ENCODE peak calls at places on chromosomes 13 and 19, in ten cellular contexts. One of them, this sample, is unnamed.

GRCh38 chr13:86402500-86402899 is 603.3 kb upstream of the SLITRK6 start:
- DNase-seq in upper lobe of right lung: no peak
- DNase-seq in PC-3: no peak
- DNase-seq in left ventricle myocardium inferior: no peak
- DNase-seq in CD4-positive, alpha-beta memory T cell: no peak
- DNase-seq in activated naive CD4-positive, alpha-beta T cell treated with anti-CD3 and anti-CD28 coated beads, Interleukin-2, amount 10 ng/mL, durations not matched to agents 7 days and 5 days: no peak
- DNase-seq in lower lobe of right lung: no peak
- DNase-seq in stimulated activated CD4-positive, alpha-beta T cell treated with anti-CD3 and anti-CD28 coated beads, TNF-alpha, amount 100 ng/mL, for 1 hour: no peak
- DNase-seq in effector CD4-positive, alpha-beta T cell: no peak
- DNase-seq in glomerular endothelial cell: no peak
- DNase-seq in this sample: no peak

GRCh38 chr19:6164906-6165531 is 29.6 kb downstream of the ACSBG2 start:
- DNase-seq in upper lobe of right lung: no peak
- DNase-seq in PC-3: peak; percentile 22
- DNase-seq in left ventricle myocardium inferior: no peak
- DNase-seq in CD4-positive, alpha-beta memory T cell: no peak
- DNase-seq in activated naive CD4-positive, alpha-beta T cell treated with anti-CD3 and anti-CD28 coated beads, Interleukin-2, amount 10 ng/mL, durations not matched to agents 7 days and 5 days: no peak
- DNase-seq in lower lobe of right lung: no peak
- DNase-seq in stimulated activated CD4-positive, alpha-beta T cell treated with anti-CD3 and anti-CD28 coated beads, TNF-alpha, amount 100 ng/mL, for 1 hour: no peak
- DNase-seq in effector CD4-positive, alpha-beta T cell: no peak
- DNase-seq in glomerular endothelial cell: no peak
- DNase-seq in this sample: no peak

GRCh38 chr19:42279902-42280760 is 11.1 kb downstream of the CIC start:
- DNase-seq in upper lobe of right lung: peak; percentile 93
- DNase-seq in PC-3: no peak
- DNase-seq in left ventricle myocardium inferior: peak; percentile 94
- DNase-seq in CD4-positive, alpha-beta memory T cell: peak; percentile 82
- DNase-seq in activated naive CD4-positive, alpha-beta T cell treated with anti-CD3 and anti-CD28 coated beads, Interleukin-2, amount 10 ng/mL, durations not matched to agents 7 days and 5 days: peak; percentile 92
- DNase-seq in lower lobe of right lung: peak; percentile 89
- DNase-seq in stimulated activated CD4-positive, alpha-beta T cell treated with anti-CD3 and anti-CD28 coated beads, TNF-alpha, amount 100 ng/mL, for 1 hour: peak; percentile 73
- DNase-seq in effector CD4-positive, alpha-beta T cell: peak; percentile 83
- DNase-seq in glomerular endothelial cell: no peak
- DNase-seq in this sample: peak; percentile 84

GRCh38 chr19:37980419-37980975 is 73.5 kb downstream of the SIPA1L3 start:
- DNase-seq in upper lobe of right lung: peak; percentile 51
- DNase-seq in PC-3: no peak
- DNase-seq in left ventricle myocardium inferior: no peak
- DNase-seq in CD4-positive, alpha-beta memory T cell: no peak
- DNase-seq in activated naive CD4-positive, alpha-beta T cell treated with anti-CD3 and anti-CD28 coated beads, Interleukin-2, amount 10 ng/mL, durations not matched to agents 7 days and 5 days: no peak
- DNase-seq in lower lobe of right lung: no peak
- DNase-seq in stimulated activated CD4-positive, alpha-beta T cell treated with anti-CD3 and anti-CD28 coated beads, TNF-alpha, amount 100 ng/mL, for 1 hour: no peak
- DNase-seq in effector CD4-positive, alpha-beta T cell: no peak
- DNase-seq in glomerular endothelial cell: no peak
- DNase-seq in this sample: no peak

GRCh38 chr13:105334211-105334610 is 1201.3 kb downstream of the EFNB2 start:
- DNase-seq in upper lobe of right lung: no peak
- DNase-seq in PC-3: no peak
- DNase-seq in left ventricle myocardium inferior: no peak
- DNase-seq in CD4-positive, alpha-beta memory T cell: no peak
- DNase-seq in activated naive CD4-positive, alpha-beta T cell treated with anti-CD3 and anti-CD28 coated beads, Interleukin-2, amount 10 ng/mL, durations not matched to agents 7 days and 5 days: no peak
- DNase-seq in lower lobe of right lung: no peak
- DNase-seq in stimulated activated CD4-positive, alpha-beta T cell treated with anti-CD3 and anti-CD28 coated beads, TNF-alpha, amount 100 ng/mL, for 1 hour: no peak
- DNase-seq in effector CD4-positive, alpha-beta T cell: no peak
- DNase-seq in glomerular endothelial cell: no peak
- DNase-seq in this sample: no peak

GRCh38 chr13:30464496-30465351 is 1.0 kb downstream of the HMGB1 start:
- DNase-seq in upper lobe of right lung: peak; percentile 88
- DNase-seq in PC-3: peak; percentile 47
- DNase-seq in left ventricle myocardium inferior: peak; percentile 78
- DNase-seq in CD4-positive, alpha-beta memory T cell: peak; percentile 76
- DNase-seq in activated naive CD4-positive, alpha-beta T cell treated with anti-CD3 and anti-CD28 coated beads, Interleukin-2, amount 10 ng/mL, durations not matched to agents 7 days and 5 days: peak; percentile 84
- DNase-seq in lower lobe of right lung: peak; percentile 83
- DNase-seq in stimulated activated CD4-positive, alpha-beta T cell treated with anti-CD3 and anti-CD28 coated beads, TNF-alpha, amount 100 ng/mL, for 1 hour: peak; percentile 71
- DNase-seq in effector CD4-positive, alpha-beta T cell: peak; percentile 75
- DNase-seq in glomerular endothelial cell: no peak
- DNase-seq in this sample: peak; percentile 66

GRCh38 chr19:38386968-38387549 is 775 bp downstream of the GGN start:
- DNase-seq in upper lobe of right lung: no peak
- DNase-seq in PC-3: no peak
- DNase-seq in left ventricle myocardium inferior: peak; percentile 36
- DNase-seq in CD4-positive, alpha-beta memory T cell: no peak
- DNase-seq in activated naive CD4-positive, alpha-beta T cell treated with anti-CD3 and anti-CD28 coated beads, Interleukin-2, amount 10 ng/mL, durations not matched to agents 7 days and 5 days: no peak
- DNase-seq in lower lobe of right lung: peak; percentile 68
- DNase-seq in stimulated activated CD4-positive, alpha-beta T cell treated with anti-CD3 and anti-CD28 coated beads, TNF-alpha, amount 100 ng/mL, for 1 hour: no peak
- DNase-seq in effector CD4-positive, alpha-beta T cell: no peak
- DNase-seq in glomerular endothelial cell: no peak
- DNase-seq in this sample: no peak

GRCh38 chr13:29457299-29457698 is 138.2 kb downstream of the SLC7A1 start:
- DNase-seq in upper lobe of right lung: no peak
- DNase-seq in PC-3: peak; percentile 85
- DNase-seq in left ventricle myocardium inferior: no peak
- DNase-seq in CD4-positive, alpha-beta memory T cell: no peak
- DNase-seq in activated naive CD4-positive, alpha-beta T cell treated with anti-CD3 and anti-CD28 coated beads, Interleukin-2, amount 10 ng/mL, durations not matched to agents 7 days and 5 days: no peak
- DNase-seq in lower lobe of right lung: no peak
- DNase-seq in stimulated activated CD4-positive, alpha-beta T cell treated with anti-CD3 and anti-CD28 coated beads, TNF-alpha, amount 100 ng/mL, for 1 hour: no peak
- DNase-seq in effector CD4-positive, alpha-beta T cell: no peak
- DNase-seq in glomerular endothelial cell: no peak
- DNase-seq in this sample: no peak

GRCh38 chr13:92573467-92574057 is 653.0 kb upstream of the GPC6 start:
- DNase-seq in upper lobe of right lung: no peak
- DNase-seq in PC-3: peak; percentile 9
- DNase-seq in left ventricle myocardium inferior: no peak
- DNase-seq in CD4-positive, alpha-beta memory T cell: no peak
- DNase-seq in activated naive CD4-positive, alpha-beta T cell treated with anti-CD3 and anti-CD28 coated beads, Interleukin-2, amount 10 ng/mL, durations not matched to agents 7 days and 5 days: no peak
- DNase-seq in lower lobe of right lung: no peak
- DNase-seq in stimulated activated CD4-positive, alpha-beta T cell treated with anti-CD3 and anti-CD28 coated beads, TNF-alpha, amount 100 ng/mL, for 1 hour: no peak
- DNase-seq in effector CD4-positive, alpha-beta T cell: no peak
- DNase-seq in glomerular endothelial cell: no peak
- DNase-seq in this sample: no peak

GRCh38 chr13:42247883-42248282 is 24.1 kb upstream of the AKAP11 start:
- DNase-seq in upper lobe of right lung: no peak
- DNase-seq in PC-3: peak; percentile 34
- DNase-seq in left ventricle myocardium inferior: no peak
- DNase-seq in CD4-positive, alpha-beta memory T cell: no peak
- DNase-seq in activated naive CD4-positive, alpha-beta T cell treated with anti-CD3 and anti-CD28 coated beads, Interleukin-2, amount 10 ng/mL, durations not matched to agents 7 days and 5 days: no peak
- DNase-seq in lower lobe of right lung: no peak
- DNase-seq in stimulated activated CD4-positive, alpha-beta T cell treated with anti-CD3 and anti-CD28 coated beads, TNF-alpha, amount 100 ng/mL, for 1 hour: no peak
- DNase-seq in effector CD4-positive, alpha-beta T cell: no peak
- DNase-seq in glomerular endothelial cell: no peak
- DNase-seq in this sample: no peak

GRCh38 chr19:14381689-14382474 is 638 bp downstream of the ADGRE5 start:
- DNase-seq in upper lobe of right lung: no peak
- DNase-seq in PC-3: peak; percentile 69
- DNase-seq in left ventricle myocardium inferior: peak; percentile 37
- DNase-seq in CD4-positive, alpha-beta memory T cell: peak; percentile 91
- DNase-seq in activated naive CD4-positive, alpha-beta T cell treated with anti-CD3 and anti-CD28 coated beads, Interleukin-2, amount 10 ng/mL, durations not matched to agents 7 days and 5 days: peak; percentile 90
- DNase-seq in lower lobe of right lung: peak; percentile 81
- DNase-seq in stimulated activated CD4-positive, alpha-beta T cell treated with anti-CD3 and anti-CD28 coated beads, TNF-alpha, amount 100 ng/mL, for 1 hour: no peak
- DNase-seq in effector CD4-positive, alpha-beta T cell: peak; percentile 79
- DNase-seq in glomerular endothelial cell: no peak
- DNase-seq in this sample: peak; percentile 67